ENCODE peak calls at places on chromosomes 6 and 20, in ten cellular contexts. O is heart left ventricle, N is brain microvascular endothelial cell, C is hepatocyte, L is endodermal cell, F is adrenal gland, Y is small intestine, K is Panc1, G is right lobe of liver, X is GM12878. S is an unnamed sample.

GRCh38 chr6:22306741-22307466 is 10.1 kb upstream of the PRL start:
- DNase-seq in O (no peak), N (no peak), C (no peak), L (no peak), F (no peak), Y (no peak), K (no peak), G (no peak), X (no peak), S (no peak)

GRCh38 chr6:86474081-86474480 is 463.2 kb upstream of the HTR1E start:
- DNase-seq in O (no peak), N (no peak), C (no peak), L (no peak), F (no peak), Y (no peak), K (no peak), G (no peak), X (no peak), S (no peak)

GRCh38 chr20:43442310-43442880 is 15.3 kb upstream of the SRSF6 start:
- DNase-seq in O (no peak), N (no peak), C (peak; percentile 25), L (peak; percentile 77), F (no peak), Y (no peak), K (no peak), G (peak; percentile 3), X (no peak), S (no peak)

GRCh38 chr6:32133786-32134185 is 3.7 kb upstream of the FKBPL start:
- DNase-seq in O (no peak), N (peak; percentile 25), C (no peak), L (no peak), F (no peak), Y (no peak), K (no peak), G (no peak), X (no peak), S (no peak)

GRCh38 chr6:26272171-26272631 is 92.8 kb upstream of the BTN3A2 start:
- DNase-seq in O (peak; percentile 32), N (no peak), C (peak; percentile 73), L (peak; percentile 89), F (peak; percentile 72), Y (peak; percentile 65), K (no peak), G (peak; percentile 51), X (no peak), S (peak; percentile 79)

GRCh38 chr6:13558718-13559117 is 15.7 kb upstream of the SIRT5 start:
- DNase-seq in O (no peak), N (no peak), C (no peak), L (no peak), F (no peak), Y (no peak), K (no peak), G (peak; percentile 49), X (no peak), S (no peak)

GRCh38 chr6:80341330-80341729 is 234.9 kb downstream of the BCKDHB start:
- DNase-seq in O (no peak), N (peak; percentile 68), C (no peak), L (no peak), F (no peak), Y (no peak), K (no peak), G (no peak), X (no peak), S (no peak)

GRCh38 chr6:41887355-41887754 is 7.8 kb downstream of the USP49 start:
- DNase-seq in O (no peak), N (no peak), C (no peak), L (no peak), F (no peak), Y (no peak), K (no peak), G (no peak), X (no peak), S (no peak)

GRCh38 chr6:122869437-122870024 is 80.5 kb downstream of the SMPDL3A start:
- DNase-seq in O (no peak), N (peak; percentile 45), C (peak; percentile 77), L (peak; percentile 71), F (peak; percentile 27), Y (peak; percentile 72), K (peak; percentile 55), G (peak; percentile 56), X (no peak), S (peak; percentile 18)

GRCh38 chr6:119481981-119482380 is 132.4 kb upstream of the MAN1A1 start:
- DNase-seq in O (no peak), N (no peak), C (no peak), L (no peak), F (no peak), Y (no peak), K (no peak), G (no peak), X (no peak), S (no peak)

GRCh38 chr20:13292486-13292885 is 71.4 kb downstream of the ISM1 start:
- DNase-seq in O (no peak), N (no peak), C (no peak), L (no peak), F (no peak), Y (no peak), K (no peak), G (no peak), X (no peak), S (no peak)

GRCh38 chr6:54632984-54633565 is 213.5 kb upstream of the FAM83B start:
- DNase-seq in O (no peak), N (no peak), C (no peak), L (no peak), F (no peak), Y (peak; percentile 10), K (no peak), G (no peak), X (no peak), S (no peak)

GRCh38 chr6:71287038-71287437 is 1.6 kb upstream of the OGFRL1 start:
- DNase-seq in O (peak; percentile 34), N (no peak), C (no peak), L (no peak), F (peak; percentile 55), Y (peak; percentile 14), K (no peak), G (no peak), X (no peak), S (no peak)

GRCh38 chr6:14670806-14671205 is 553.2 kb downstream of the CD83 start:
- DNase-seq in O (no peak), N (no peak), C (no peak), L (no peak), F (no peak), Y (no peak), K (no peak), G (no peak), X (no peak), S (no peak)

GRCh38 chr6:61168878-61169277 is 1117.1 kb downstream of the KHDRBS2 start:
- DNase-seq in O (no peak), N (no peak), C (no peak), L (no peak), F (no peak), Y (no peak), K (no peak), G (no peak), X (no peak), S (no peak)

GRCh38 chr6:146297815-146298214 is 245.8 kb upstream of the RAB32 start:
- DNase-seq in O (no peak), N (no peak), C (no peak), L (no peak), F (no peak), Y (no peak), K (no peak), G (no peak), X (no peak), S (no peak)

GRCh38 chr6:85923013-85923430 is 280.3 kb upstream of the SYNCRIP start:
- DNase-seq in O (no peak), N (peak; percentile 51), C (peak; percentile 83), L (peak; percentile 83), F (peak; percentile 39), Y (peak; percentile 40), K (peak; percentile 45), G (no peak), X (peak; percentile 13), S (no peak)

GRCh38 chr6:20135677-20136268 is 76.5 kb downstream of the MBOAT1 start:
- DNase-seq in O (no peak), N (no peak), C (no peak), L (no peak), F (no peak), Y (no peak), K (no peak), G (no peak), X (no peak), S (no peak)

GRCh38 chr6:47247227-47247797 is 62.4 kb downstream of the TNFRSF21 start:
- DNase-seq in O (peak; percentile 30), N (no peak), C (no peak), L (no peak), F (no peak), Y (peak; percentile 74), K (no peak), G (no peak), X (no peak), S (no peak)

GRCh38 chr6:163513570-163514166 is 99.2 kb downstream of the QKI start:
- DNase-seq in O (no peak), N (no peak), C (peak; percentile 6), L (no peak), F (no peak), Y (no peak), K (no peak), G (peak; percentile 55), X (no peak), S (no peak)

GRCh38 chr6:75409928-75410327 is 83.7 kb downstream of the FILIP1 start:
- DNase-seq in O (no peak), N (no peak), C (no peak), L (no peak), F (no peak), Y (no peak), K (no peak), G (no peak), X (no peak), S (no peak)

GRCh38 chr20:34350095-34350494 is 13.0 kb upstream of the ITCH start:
- DNase-seq in O (no peak), N (no peak), C (no peak), L (no peak), F (no peak), Y (peak; percentile 17), K (no peak), G (no peak), X (no peak), S (no peak)
- H3K27ac ChIP-seq in O (no peak overlapping the region), N (no peak overlapping the region), C (no peak overlapping the region), L (no peak overlapping the region), F (no peak overlapping the region), Y (no peak overlapping the region), K (no peak overlapping the region), G (no peak overlapping the region), X (no peak overlapping the region), S (no peak overlapping the region)

GRCh38 chr6:168648730-168649129 is 207.7 kb downstream of the SMOC2 start:
- DNase-seq in O (no peak), N (no peak), C (no peak), L (no peak), F (no peak), Y (no peak), K (no peak), G (no peak), X (no peak), S (no peak)
- H3K27ac ChIP-seq in O (no peak overlapping the region), N (no peak overlapping the region), C (no peak overlapping the region), L (no peak overlapping the region), F (no peak overlapping the region), Y (no peak overlapping the region), K (no peak overlapping the region), G (no peak overlapping the region), X (no peak overlapping the region), S (no peak overlapping the region)

GRCh38 chr6:133761706-133762105 is 127.2 kb upstream of the TCF21 start:
- DNase-seq in O (no peak), N (no peak), C (no peak), L (no peak), F (no peak), Y (no peak), K (no peak), G (no peak), X (no peak), S (no peak)
- H3K27ac ChIP-seq in O (peak overlapping the region; percentile 36), N (peak overlapping the region; percentile 61), C (no peak overlapping the region), L (no peak overlapping the region), F (no peak overlapping the region), Y (no peak overlapping the region), K (no peak overlapping the region), G (no peak overlapping the region), X (no peak overlapping the region), S (no peak overlapping the region)

GRCh38 chr6:2203264-2203663 is 42.1 kb downstream of the GMDS start:
- DNase-seq in O (no peak), N (no peak), C (no peak), L (no peak), F (no peak), Y (no peak), K (no peak), G (no peak), X (no peak), S (no peak)
- H3K27ac ChIP-seq in O (peak overlapping the region; percentile 72), N (no peak overlapping the region), C (no peak overlapping the region), L (no peak overlapping the region), F (no peak overlapping the region), Y (no peak overlapping the region), K (no peak overlapping the region), G (no peak overlapping the region), X (no peak overlapping the region), S (no peak overlapping the region)

S was measured in right cardiac atrium.